ENCODE peak calls at places on chromosomes 12 and 14, in ten cellular contexts. D, L, V, I, W, N, U, O, A and C are unnamed samples.

GRCh38 chr12:59408431-59408830 is 187.4 kb upstream of the SLC16A7 start:
- DNase-seq in D (no peak), N (no peak), V (no peak), O (no peak), A (no peak), W (no peak), U (no peak), L (no peak), I (peak), C (no peak)

GRCh38 chr14:57492859-57493258 is 798 bp downstream of the CCDC198 start:
- DNase-seq in U (no peak), I (peak), L (no peak), N (no peak), D (no peak), O (no peak), V (peak), W (no peak), A (no peak), C (peak)

GRCh38 chr14:64636208-64636979 is 67.8 kb upstream of the PLEKHG3 start:
- DNase-seq in N (peak), O (peak), V (peak), U (peak), D (peak), L (peak), I (peak), A (peak), W (peak), C (peak)

GRCh38 chr12:64194333-64195149 is 27.6 kb downstream of the KICS2 start:
- DNase-seq in V (no peak), D (no peak), L (no peak), W (no peak), U (no peak), N (no peak), I (no peak), O (no peak), A (no peak), C (no peak)

GRCh38 chr12:21989819-21990412 is 48.7 kb upstream of the ABCC9 start:
- DNase-seq in O (no peak), U (no peak), W (no peak), N (no peak), A (peak), V (no peak), I (no peak), L (no peak), D (no peak), C (no peak)

GRCh38 chr12:93852067-93852466 is 174.9 kb downstream of the CRADD start:
- DNase-seq in D (no peak), I (no peak), L (no peak), N (no peak), W (no peak), V (no peak), U (no peak), O (no peak), A (no peak), C (no peak)

GRCh38 chr12:56129210-56129691 is 1.2 kb downstream of the ESYT1 start:
- DNase-seq in W (peak), O (peak), I (no peak), A (peak), L (peak), D (peak), U (peak), V (peak), N (peak), C (peak)

GRCh38 chr12:120972870-120973543 is 5.3 kb upstream of the HNF1A start:
- DNase-seq in N (no peak), I (no peak), D (no peak), U (no peak), V (peak), A (no peak), L (no peak), W (no peak), O (no peak), C (no peak)

GRCh38 chr12:6786416-6787094 is 2.8 kb upstream of the CD4 start:
- DNase-seq in O (no peak), N (no peak), U (no peak), L (no peak), A (no peak), I (no peak), D (no peak), W (no peak), V (no peak), C (no peak)

GRCh38 chr12:31629756-31630732 is 29.4 kb upstream of the ETFBKMT start:
- DNase-seq in I (peak), U (peak), V (no peak), O (peak), W (no peak), L (no peak), D (no peak), N (no peak), A (no peak), C (peak)

GRCh38 chr12:89309452-89309802 is 42.9 kb downstream of the DUSP6 start:
- DNase-seq in V (no peak), L (no peak), D (no peak), N (no peak), I (no peak), U (no peak), O (no peak), A (no peak), W (no peak), C (no peak)

GRCh38 chr14:101813171-101813759 is 51.8 kb downstream of the PPP2R5C start:
- DNase-seq in N (no peak), O (peak), V (no peak), I (no peak), A (no peak), U (peak), D (peak), L (no peak), W (peak), C (no peak)

GRCh38 chr14:56065621-56066295 is 52.5 kb upstream of the PELI2 start:
- DNase-seq in O (no peak), V (no peak), A (no peak), I (no peak), N (no peak), L (no peak), U (no peak), W (no peak), D (no peak), C (no peak)

GRCh38 chr12:64810831-64811230 is 13.6 kb upstream of the TBC1D30 start:
- DNase-seq in O (no peak), W (no peak), D (no peak), A (no peak), N (no peak), V (no peak), L (no peak), U (no peak), I (peak), C (no peak)

GRCh38 chr12:108806921-108807320 is 50.5 kb downstream of the SSH1 start:
- DNase-seq in W (no peak), L (peak), U (no peak), D (no peak), I (no peak), O (no peak), N (no peak), A (no peak), V (no peak), C (no peak)

GRCh38 chr14:79285263-79285662 is 926.0 kb downstream of the DIO2 start:
- DNase-seq in V (no peak), O (no peak), D (no peak), U (no peak), L (no peak), W (no peak), N (no peak), A (no peak), I (no peak), C (no peak)

GRCh38 chr12:89513544-89513943 is 11.1 kb downstream of the GALNT4 start:
- DNase-seq in N (no peak), U (no peak), W (no peak), L (no peak), D (no peak), V (peak), I (no peak), A (no peak), O (no peak), C (no peak)

GRCh38 chr12:50217202-50217601 is 50.0 kb upstream of the CERS5 start:
- DNase-seq in U (no peak), W (no peak), D (no peak), N (no peak), L (no peak), O (no peak), V (no peak), I (no peak), A (no peak), C (no peak)
- H3K4me3 ChIP-seq in U (no peak), W (no peak), D (no peak), N (no peak), L (no peak), O (no peak), V (no peak), I (no peak), A (no peak), C (no peak)

GRCh38 chr14:69260246-69260978 is 454 bp downstream of the GALNT16 start:
- DNase-seq in L (peak), O (peak), U (no peak), V (peak), D (no peak), W (no peak), A (no peak), N (no peak), I (no peak), C (peak)

GRCh38 chr14:69263364-69263763 is 3.4 kb downstream of the GALNT16 start:
- DNase-seq in D (peak), L (no peak), O (peak), A (no peak), N (no peak), I (peak), W (no peak), V (no peak), U (peak), C (peak)

GRCh38 chr14:69260979-69261605 is 1.1 kb downstream of the GALNT16 start:
- DNase-seq in W (peak), A (peak), V (peak), U (peak), L (peak), N (no peak), I (no peak), O (peak), D (no peak), C (peak)

GRCh38 chr14:69262516-69262915 is 2.6 kb downstream of the GALNT16 start:
- DNase-seq in L (no peak), I (no peak), V (no peak), N (no peak), W (no peak), A (no peak), O (no peak), U (no peak), D (no peak), C (no peak)

DNA sequence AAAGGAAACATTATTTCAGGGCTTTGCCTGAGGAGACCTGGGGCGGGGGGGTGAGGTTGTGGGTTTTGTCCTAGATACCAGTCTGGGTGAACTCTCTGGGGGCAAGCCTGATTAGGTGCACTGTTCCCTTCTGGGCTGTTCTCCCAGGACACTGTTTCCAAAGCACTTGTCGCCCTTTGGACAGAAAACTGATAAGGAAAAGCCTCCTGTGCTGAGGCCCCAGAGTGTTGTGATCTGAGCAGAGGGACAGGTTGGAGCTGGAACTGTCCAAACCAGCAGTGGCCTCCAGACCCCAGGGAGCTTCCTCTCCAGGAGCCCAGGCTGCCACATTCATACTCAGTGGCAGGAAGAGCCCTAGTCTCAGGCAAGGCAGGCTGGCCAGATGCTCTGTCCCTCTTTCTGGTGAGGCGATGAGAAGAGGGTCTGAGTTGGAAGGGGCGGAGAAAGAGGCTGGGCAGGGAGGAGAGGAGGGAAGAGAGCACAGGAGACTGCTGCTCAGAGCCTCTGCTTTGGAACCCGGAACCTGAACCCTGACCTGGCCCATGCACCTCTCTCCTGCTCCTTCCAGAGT is 1.9 kb downstream of the GALNT16 start:
- DNase-seq in I (no peak), L (no peak), U (peak), W (peak), V (peak), A (no peak), O (peak), N (no peak), D (no peak), C (peak)
- H3K4me3 ChIP-seq in I (no peak), L (peak), U (peak), W (peak), V (no peak), A (no peak), O (peak), N (peak), D (peak), C (no peak)

GRCh38 chr12:47752121-47752520 is 6.6 kb downstream of the RAPGEF3 start:
- DNase-seq in O (no peak), L (no peak), N (no peak), W (no peak), A (no peak), I (no peak), D (no peak), U (no peak), V (no peak), C (no peak)

GRCh38 chr12:47753021-47754001 is 5.4 kb downstream of the RAPGEF3 start:
- DNase-seq in I (no peak), D (no peak), U (peak), O (peak), N (no peak), A (peak), W (peak), L (no peak), V (peak), C (peak)

GRCh38 chr12:47751561-47751960 is 7.1 kb downstream of the RAPGEF3 start:
- DNase-seq in W (no peak), D (no peak), U (no peak), L (no peak), V (no peak), O (no peak), A (no peak), I (no peak), N (no peak), C (peak)

GRCh38 chr12:47750916-47751470 is 7.7 kb downstream of the RAPGEF3 start:
- DNase-seq in D (no peak), V (no peak), N (no peak), A (no peak), U (no peak), L (no peak), W (no peak), O (no peak), I (no peak), C (no peak)

GRCh38 chr12:47752552-47752951 is 6.1 kb downstream of the RAPGEF3 start:
- DNase-seq in N (no peak), L (no peak), D (no peak), W (no peak), O (no peak), I (peak), A (no peak), V (no peak), U (no peak), C (no peak)
- H3K4me3 ChIP-seq in N (no peak), L (no peak), D (no peak), W (no peak), O (no peak), I (no peak), A (no peak), V (no peak), U (no peak), C (no peak)

GRCh38 chr14:86574778-86575129 is 1044.8 kb downstream of the FLRT2 start:
- DNase-seq in I (no peak), A (no peak), O (no peak), L (no peak), N (no peak), W (no peak), U (no peak), D (no peak), V (no peak), C (no peak)
- H3K4me3 ChIP-seq in I (no peak), A (no peak), O (no peak), L (no peak), N (no peak), W (no peak), U (no peak), D (no peak), V (no peak), C (no peak)

DNA sequence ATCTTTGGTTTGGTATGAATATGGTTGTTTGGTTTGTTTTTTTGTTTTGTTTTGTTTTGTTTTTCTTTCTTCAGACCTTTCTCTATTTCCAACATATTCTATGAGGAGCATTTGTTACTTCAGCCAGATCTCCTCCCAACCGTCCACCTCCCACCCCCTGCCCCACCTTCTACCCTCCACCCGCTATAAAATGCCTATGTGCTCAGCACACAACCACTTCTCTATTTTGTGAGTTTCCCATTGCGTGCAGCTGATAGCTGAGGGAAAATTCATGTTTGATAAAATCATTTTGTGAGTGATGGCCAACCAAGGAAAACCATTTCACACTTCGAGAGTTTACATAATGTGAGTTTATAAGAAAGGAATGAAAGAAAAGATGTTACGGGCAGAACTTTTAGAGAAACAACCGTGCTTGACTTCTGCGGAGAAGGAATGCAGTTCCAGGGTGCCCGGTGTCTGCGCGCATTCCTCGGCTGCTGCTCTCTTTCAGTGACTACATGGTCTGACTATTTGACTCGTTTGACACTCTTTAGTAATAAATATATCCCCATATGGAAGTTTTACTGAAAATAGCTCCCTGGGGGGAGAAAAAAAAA is 140.9 kb downstream of the EFCAB11 start:
- DNase-seq in D (no peak), N (no peak), U (no peak), O (no peak), V (peak), I (peak), L (no peak), A (no peak), W (no peak), C (no peak)
- H3K4me3 ChIP-seq in D (peak), N (no peak), U (no peak), O (peak), V (no peak), I (no peak), L (no peak), A (no peak), W (no peak), C (no peak)

GRCh38 chr14:68190032-68190431 is 370.5 kb downstream of the RAD51B start:
- DNase-seq in V (no peak), W (no peak), I (no peak), L (no peak), O (no peak), N (no peak), A (no peak), D (no peak), U (no peak), C (no peak)

GRCh38 chr14:68195126-68195525 is 375.5 kb downstream of the RAD51B start:
- DNase-seq in D (no peak), A (no peak), L (no peak), N (no peak), U (no peak), I (no peak), V (peak), O (no peak), W (no peak), C (peak)

GRCh38 chr14:68193970-68194634 is 374.5 kb downstream of the RAD51B start:
- DNase-seq in L (no peak), V (no peak), A (no peak), I (no peak), U (no peak), N (no peak), D (peak), W (no peak), O (no peak), C (no peak)

GRCh38 chr14:68192935-68193334 is 373.4 kb downstream of the RAD51B start:
- DNase-seq in O (no peak), A (no peak), D (no peak), W (no peak), I (no peak), U (no peak), V (no peak), N (no peak), L (no peak), C (no peak)

GRCh38 chr14:68191567-68192321 is 372.2 kb downstream of the RAD51B start:
- DNase-seq in D (no peak), A (no peak), U (no peak), I (peak), V (no peak), N (no peak), O (no peak), W (peak), L (no peak), C (peak)
- H3K4me3 ChIP-seq in D (no peak), A (no peak), U (no peak), I (no peak), V (no peak), N (no peak), O (no peak), W (no peak), L (no peak), C (no peak)

DNA sequence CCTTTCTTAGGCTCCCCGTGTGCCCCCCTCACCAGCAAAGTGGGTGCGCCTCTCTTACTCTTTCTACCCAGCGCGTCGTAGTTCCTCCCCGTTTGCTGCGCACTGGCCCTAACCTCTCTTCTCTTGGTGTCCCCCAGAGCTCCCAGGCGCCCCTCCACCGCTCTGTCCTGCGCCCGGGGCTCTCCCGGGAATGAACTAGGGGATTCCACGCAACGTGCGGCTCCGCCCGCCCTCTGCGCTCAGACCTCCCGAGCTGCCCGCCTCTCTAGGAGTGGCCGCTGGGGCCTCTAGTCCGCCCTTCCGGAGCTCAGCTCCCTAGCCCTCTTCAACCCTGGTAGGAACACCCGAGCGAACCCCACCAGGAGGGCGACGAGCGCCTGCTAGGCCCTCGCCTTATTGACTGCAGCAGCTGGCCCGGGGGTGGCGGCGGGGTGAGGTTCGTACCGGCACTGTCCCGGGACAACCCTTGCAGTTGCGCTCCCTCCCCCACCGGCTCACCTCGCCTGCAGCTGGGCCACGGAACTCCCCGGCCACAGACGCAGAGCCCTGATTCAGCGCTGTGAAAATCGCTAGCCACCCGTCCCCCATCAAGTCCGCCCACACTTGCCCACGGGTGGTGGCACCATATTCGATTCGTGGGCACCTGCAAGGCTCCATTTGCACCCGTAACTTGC is 1.3 kb downstream of the TMEM233 start:
- DNase-seq in D (no peak), U (peak), I (no peak), N (no peak), L (no peak), O (peak), A (no peak), V (peak), W (peak), C (peak)
- H3K4me3 ChIP-seq in D (peak), U (peak), I (no peak), N (no peak), L (no peak), O (peak), A (no peak), V (peak), W (no peak), C (peak)

GRCh38 chr14:104967144-104967413 is 11.1 kb downstream of the AHNAK2 start:
- DNase-seq in O (peak), U (no peak), N (no peak), V (no peak), A (no peak), L (no peak), W (no peak), I (no peak), D (no peak), C (no peak)
- H3K4me3 ChIP-seq in O (no peak), U (no peak), N (no peak), V (no peak), A (no peak), L (no peak), W (no peak), I (no peak), D (peak), C (peak)

DNA sequence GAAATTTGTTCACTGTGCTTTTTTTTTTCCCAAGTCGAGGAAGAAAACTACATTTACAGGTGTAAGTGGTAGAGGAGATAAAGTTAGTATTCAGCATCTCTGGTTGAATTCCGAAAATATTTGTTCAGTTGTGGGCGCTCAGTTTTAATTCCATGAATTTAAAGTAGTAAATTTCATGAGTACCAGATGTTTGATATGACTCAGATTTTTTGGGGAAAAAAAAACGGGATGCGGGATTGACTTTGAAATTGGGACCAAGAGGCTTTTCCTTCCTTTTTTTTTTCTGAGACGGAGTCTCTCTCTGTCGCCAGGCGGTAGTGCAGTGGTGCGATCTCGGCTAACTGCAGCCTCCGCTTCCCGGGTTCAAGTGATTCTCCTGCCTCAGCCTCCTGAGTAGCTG is 1.6 kb downstream of the TULP3 start:
- DNase-seq in W (no peak), O (no peak), A (no peak), V (no peak), I (peak), U (no peak), D (no peak), L (no peak), N (no peak), C (no peak)
- H3K4me3 ChIP-seq in W (no peak), O (no peak), A (no peak), V (no peak), I (peak), U (no peak), D (peak), L (no peak), N (no peak), C (peak)

GRCh38 chr14:21102472-21103164 is 1.8 kb downstream of the TMEM253 start:
- DNase-seq in W (peak), D (no peak), A (no peak), N (no peak), O (no peak), L (no peak), I (no peak), V (peak), U (no peak), C (no peak)
- H3K4me3 ChIP-seq in W (no peak), D (peak), A (peak), N (no peak), O (no peak), L (no peak), I (peak), V (no peak), U (no peak), C (peak)